ENCODE peak calls at places on chromosomes 2 and 18, in seven cellular contexts. R is H1, X is globus pallidus, Z is A549, D is GM23248, M is T1000, B is M059J. T is an unnamed sample.

GRCh38 chr18:44178476-44178875 is 502.2 kb upstream of the SETBP1 start:
- DNase-seq in X (no peak), D (peak), Z (no peak), B (peak), R (no peak), M (no peak), T (no peak)

GRCh38 chr18:7711495-7711894 is 144.4 kb downstream of the PTPRM start:
- DNase-seq in B (peak), M (peak), R (no peak), Z (no peak), D (no peak), X (no peak), T (no peak)

GRCh38 chr2:120641366-120641771 is 94.3 kb upstream of the GLI2 start:
- DNase-seq in M (no peak), R (no peak), X (no peak), B (peak), D (peak), Z (no peak), T (no peak)

GRCh38 chr18:13267517-13267916 is 49.0 kb downstream of the LDLRAD4 start:
- DNase-seq in Z (no peak), D (peak), R (no peak), B (peak), M (no peak), X (no peak), T (no peak)

GRCh38 chr2:42959148-42959992 is 167.0 kb upstream of the HAAO start:
- DNase-seq in D (peak), B (no peak), Z (no peak), R (no peak), M (no peak), X (no peak), T (no peak)

GRCh38 chr18:1846640-1847039 is 724.7 kb downstream of the METTL4 start:
- DNase-seq in X (no peak), B (peak), M (no peak), Z (no peak), D (no peak), R (no peak), T (no peak)

GRCh38 chr2:20611077-20611843 is 39.6 kb downstream of the HS1BP3 start:
- DNase-seq in D (no peak), Z (no peak), X (no peak), R (no peak), B (peak), M (no peak), T (no peak)

GRCh38 chr2:134949966-134950708 is 31.5 kb downstream of the CCNT2 start:
- DNase-seq in B (no peak), M (no peak), D (no peak), Z (no peak), X (no peak), R (no peak), T (no peak)

GRCh38 chr18:3151379-3152264 is 68.1 kb downstream of the MYOM1 start:
- DNase-seq in M (no peak), Z (peak), D (peak), B (peak), R (no peak), X (peak), T (peak)

T was measured in G401.